ENCODE peak calls at places on chromosomes 4 and X, in six cellular contexts. P is H1, D is hepatocyte, A is endothelial cell of umbilical vein, G is PC-9, S is HCT116. U is an unnamed sample.

GRCh38 chr4:81504685-81505598 is 33.2 kb upstream of the RASGEF1B start:
- DNase-seq in S (no peak), D (no peak), A (peak; percentile 9), P (no peak), G (no peak), U (no peak)

GRCh38 chr4:4415107-4415805 is 28.4 kb downstream of the NSG1 start:
- DNase-seq in A (no peak), G (no peak), D (no peak), S (no peak), P (no peak), U (no peak)

GRCh38 chr4:163448541-163449203 is 24.9 kb downstream of the TKTL2 start:
- DNase-seq in S (no peak), D (no peak), A (no peak), P (no peak), G (no peak), U (peak; percentile 27)

GRCh38 chrX:135393046-135393445 is 28.7 kb upstream of the SMIM10L2A start:
- DNase-seq in G (no peak), A (no peak), P (no peak), D (no peak), S (no peak), U (no peak)

GRCh38 chr4:127975121-127975770 is 10.0 kb downstream of the ABHD18 start:
- DNase-seq in S (no peak), P (no peak), G (no peak), D (no peak), A (no peak), U (no peak)

GRCh38 chr4:168097161-168097560 is 4.8 kb downstream of the ANXA10 start:
- DNase-seq in S (no peak), D (no peak), P (no peak), G (no peak), A (no peak), U (no peak)

GRCh38 chr4:156999175-156999517 is 27.5 kb upstream of the PDGFC start:
- DNase-seq in A (peak; percentile 98), S (peak; percentile 87), G (peak; percentile 90), P (no peak), D (peak; percentile 89), U (peak; percentile 95)

GRCh38 chr4:40119344-40119743 is 62.7 kb downstream of the N4BP2 start:
- DNase-seq in S (no peak), D (no peak), P (no peak), G (no peak), A (no peak), U (no peak)

GRCh38 chr4:28916585-28916984 is 1803.6 kb upstream of the PCDH7 start:
- DNase-seq in P (no peak), D (no peak), A (no peak), S (no peak), G (no peak), U (no peak)

GRCh38 chr4:184811484-184812180 is 14.1 kb downstream of the ACSL1 start:
- DNase-seq in D (no peak), A (no peak), S (no peak), P (no peak), G (no peak), U (no peak)

GRCh38 chr4:154471924-154472323 is 19.7 kb downstream of the DCHS2 start:
- DNase-seq in G (no peak), P (no peak), A (no peak), D (peak; percentile 16), S (no peak), U (no peak)

DNA sequence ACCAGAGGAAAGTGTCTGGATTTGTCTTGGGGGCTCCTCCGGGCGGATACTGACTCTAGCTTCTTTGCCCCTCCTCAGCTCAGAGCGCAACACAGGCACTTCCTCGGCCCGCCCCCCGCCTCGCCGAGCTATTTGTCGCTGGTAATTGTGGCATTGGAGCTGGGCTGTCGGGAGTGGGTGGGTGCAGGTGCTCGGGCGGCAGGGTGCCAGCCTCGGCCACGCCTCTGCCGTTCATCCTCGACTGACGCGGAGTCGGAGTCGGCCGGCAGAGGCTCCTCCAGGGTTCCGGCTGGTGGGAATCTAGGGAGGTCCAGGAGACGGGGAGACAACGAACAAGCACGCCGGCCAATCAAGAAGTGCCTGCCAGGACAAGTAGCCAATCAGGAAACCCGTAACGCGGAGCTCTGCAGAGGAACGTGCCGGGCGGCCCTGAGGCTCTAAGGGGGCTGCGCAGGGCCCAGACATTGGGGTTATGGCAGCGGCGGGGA is 3.9 kb upstream of the SYN1 start:
- DNase-seq in S (no peak), A (peak; percentile 69), P (peak; percentile 73), D (peak; percentile 75), G (peak; percentile 35), U (peak; percentile 89)
- TF ChIP-seq EZH2 in S (no peak), A (no peak), P (no peak), D (no peak), G (no peak), U (no peak)

DNA sequence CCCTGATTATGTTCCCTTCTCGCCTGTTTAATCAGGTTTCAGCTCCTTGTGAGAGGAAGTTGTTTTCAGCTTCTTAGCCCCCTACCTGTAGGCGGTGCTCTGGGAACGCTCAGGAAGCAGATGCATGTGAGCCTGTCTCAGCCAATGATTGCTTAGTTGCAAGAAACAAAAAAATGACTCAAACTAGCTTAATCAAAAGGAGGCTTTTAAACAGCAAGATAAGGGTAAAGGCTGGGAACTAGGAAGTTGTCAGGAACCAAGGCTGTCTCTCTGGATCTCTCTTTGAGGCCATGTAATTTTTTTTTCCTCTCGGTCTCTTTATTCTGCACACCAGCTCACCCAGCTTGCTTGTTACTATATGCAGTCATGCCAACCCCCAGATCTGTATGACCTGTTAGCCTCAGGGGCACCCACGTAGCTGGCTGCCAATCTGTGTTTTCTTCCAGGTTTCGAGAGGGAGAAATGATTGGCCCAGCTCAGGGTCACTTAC is 109.1 kb downstream of the PTTG2 start:
- DNase-seq in A (peak; percentile 38), S (no peak), G (no peak), D (peak; percentile 86), P (no peak), U (no peak)
- H3K4me3 ChIP-seq in A (no peak overlapping the region), S (no peak overlapping the region), G (no peak overlapping the region), D (no peak overlapping the region), P (no peak overlapping the region), U (no peak overlapping the region)

DNA sequence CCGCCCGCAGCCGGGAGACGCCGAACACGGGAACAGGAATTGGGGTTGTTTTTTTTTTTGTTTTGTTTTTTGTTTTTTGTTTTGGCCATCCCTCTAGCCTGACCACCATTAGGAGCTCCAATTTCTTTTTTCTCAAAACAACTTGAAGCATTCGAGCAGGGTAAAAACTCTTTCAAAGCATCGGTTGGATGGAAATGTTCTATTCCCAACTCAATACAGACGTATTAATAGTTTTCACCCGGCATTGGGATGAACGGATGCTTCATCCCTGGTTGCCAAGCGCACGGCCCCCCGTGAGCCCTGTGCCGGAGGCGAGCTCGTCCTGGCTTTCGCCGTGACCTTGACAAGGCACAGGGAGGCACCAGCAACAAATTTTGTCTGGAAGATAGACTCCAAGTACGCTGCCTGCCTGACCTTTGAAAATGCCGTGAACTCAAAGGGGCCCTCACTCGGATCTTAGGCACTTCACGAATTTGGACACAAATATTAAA is 352 bp upstream of the MAP3K15 start:
- DNase-seq in S (no peak), G (no peak), A (no peak), D (no peak), P (no peak), U (no peak)
- TF ChIP-seq EZH2 in S (no peak), G (no peak), A (no peak), D (no peak), P (no peak), U (no peak)

GRCh38 chr4:137534516-137534915 is 2.2 kb upstream of the PCDH18 start:
- DNase-seq in P (no peak), A (no peak), S (no peak), D (no peak), G (no peak), U (no peak)
- H3K4me3 ChIP-seq in P (no peak overlapping the region), A (no peak overlapping the region), S (no peak overlapping the region), D (no peak overlapping the region), G (no peak overlapping the region), U (no peak overlapping the region)

GRCh38 chr4:140427104-140427918 is at the start of gene CLGN:
- DNase-seq in P (peak; percentile 73), G (no peak), A (peak; percentile 78), S (peak; percentile 45), D (peak; percentile 87), U (peak; percentile 87)
- TF ChIP-seq EZH2 in P (peak; percentile 45), G (no peak), A (no peak), S (no peak), D (no peak), U (no peak)

GRCh38 chr4:148444296-148445070 is 2.3 kb upstream of the NR3C2 start:
- DNase-seq in G (no peak), P (no peak), S (no peak), D (peak; percentile 48), A (peak; percentile 51), U (peak; percentile 47)

GRCh38 chr4:148445903-148446261 is 3.7 kb upstream of the NR3C2 start:
- DNase-seq in A (no peak), S (no peak), D (no peak), G (no peak), P (no peak), U (peak; percentile 8)

GRCh38 chr4:148442830-148443549 is 776 bp upstream of the NR3C2 start:
- DNase-seq in D (no peak), G (no peak), S (no peak), A (peak; percentile 48), P (no peak), U (peak; percentile 35)

GRCh38 chr4:148443550-148444295 is 1.5 kb upstream of the NR3C2 start:
- DNase-seq in G (no peak), S (no peak), A (peak; percentile 45), D (peak; percentile 45), P (no peak), U (peak; percentile 25)

DNA sequence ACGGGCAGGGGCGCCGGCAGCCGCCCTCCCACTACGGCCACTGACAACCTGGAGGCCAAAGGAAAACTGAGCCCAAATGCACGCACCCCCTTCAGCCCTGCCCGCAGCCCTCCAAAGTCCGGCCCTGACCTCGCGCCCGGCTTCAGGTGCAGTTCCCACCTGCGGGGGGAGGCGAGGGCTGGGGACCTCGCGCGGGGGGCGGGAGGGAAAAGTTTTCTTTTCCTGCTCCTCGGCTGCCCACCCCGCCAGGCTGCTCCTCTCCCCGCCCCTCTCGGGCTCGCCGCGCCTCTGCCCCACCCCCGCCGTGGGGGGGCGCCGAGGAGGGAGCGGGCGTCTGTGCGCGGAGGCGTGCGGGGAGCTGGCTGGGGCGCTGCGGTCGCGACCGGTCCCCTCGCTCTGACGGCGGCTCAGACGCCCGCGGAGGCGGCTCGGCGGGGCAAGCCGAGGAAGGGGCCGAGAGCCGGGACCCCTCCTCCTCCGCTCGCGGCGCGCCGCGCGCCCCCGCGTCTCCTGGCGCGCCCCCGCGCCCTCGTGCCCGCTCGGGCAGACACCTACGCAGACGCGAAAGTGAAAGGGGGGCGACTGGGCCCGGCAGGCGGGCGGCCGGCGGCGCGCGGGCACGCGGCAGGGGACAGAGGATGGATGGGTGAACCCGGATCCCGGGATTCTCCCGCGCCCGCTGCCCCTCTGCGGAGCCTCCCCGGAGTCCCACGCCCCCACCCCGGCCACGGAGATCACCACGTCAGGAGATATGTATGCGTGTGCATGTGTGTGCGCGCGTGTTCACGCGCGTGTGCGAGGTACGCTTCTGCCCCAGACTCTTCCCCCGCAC is 3.1 kb upstream of the NR3C2 start:
- DNase-seq in G (no peak), S (no peak), P (no peak), A (peak; percentile 71), D (peak; percentile 68), U (peak; percentile 55)
- H3K4me3 ChIP-seq in G (peak overlapping the region; percentile 74), S (peak overlapping the region; percentile 46), P (peak overlapping the region; percentile 74), A (peak overlapping the region; percentile 88), D (peak overlapping the region; percentile 78), U (peak overlapping the region; percentile 72)

U was measured in A673.